ENCODE peak calls at places on chromosomes 11 and 22, in six cellular contexts. One of them, this sample, is unnamed.

GRCh38 chr11:10725114-10725906 is 25.7 kb upstream of the CTR9 start:
- DNase-seq in mesendoderm: no peak
- DNase-seq in mesenchymal stem cell: peak
- DNase-seq in H9: no peak
- DNase-seq in neuronal stem cell: no peak
- DNase-seq in H1: no peak
- DNase-seq in this sample: peak

GRCh38 chr11:16607675-16608644 is 130.5 kb upstream of the C11orf58 start:
- DNase-seq in mesendoderm: peak
- DNase-seq in mesenchymal stem cell: peak
- DNase-seq in H9: peak
- DNase-seq in neuronal stem cell: peak
- DNase-seq in H1: no peak
- DNase-seq in this sample: peak

GRCh38 chr11:11428714-11429113 is 75.7 kb upstream of the CSNK2A3 start:
- DNase-seq in mesendoderm: no peak
- DNase-seq in mesenchymal stem cell: no peak
- DNase-seq in H9: no peak
- DNase-seq in neuronal stem cell: no peak
- DNase-seq in H1: no peak
- DNase-seq in this sample: no peak

GRCh38 chr22:37187891-37188761 is at the start of gene C1QTNF6:
- DNase-seq in mesendoderm: peak
- DNase-seq in mesenchymal stem cell: peak
- DNase-seq in H9: peak
- DNase-seq in neuronal stem cell: peak
- DNase-seq in H1: peak
- DNase-seq in this sample: peak

GRCh38 chr11:86069408-86070086 is 663 bp upstream of the PICALM start:
- DNase-seq in mesendoderm: peak
- DNase-seq in mesenchymal stem cell: peak
- DNase-seq in H9: peak
- DNase-seq in neuronal stem cell: no peak
- DNase-seq in H1: no peak
- DNase-seq in this sample: peak

GRCh38 chr11:70191495-70192140 is 11.5 kb upstream of the FADD start:
- DNase-seq in mesendoderm: peak
- DNase-seq in mesenchymal stem cell: peak
- DNase-seq in H9: peak
- DNase-seq in neuronal stem cell: peak
- DNase-seq in H1: peak
- DNase-seq in this sample: peak

GRCh38 chr11:78514922-78515502 is 59.7 kb downstream of the NARS2 start:
- DNase-seq in mesendoderm: no peak
- DNase-seq in mesenchymal stem cell: peak
- DNase-seq in H9: no peak
- DNase-seq in neuronal stem cell: no peak
- DNase-seq in H1: no peak
- DNase-seq in this sample: no peak

GRCh38 chr11:123525511-123525918 is 95.4 kb downstream of the GRAMD1B start:
- DNase-seq in mesendoderm: no peak
- DNase-seq in mesenchymal stem cell: no peak
- DNase-seq in H9: no peak
- DNase-seq in neuronal stem cell: no peak
- DNase-seq in H1: no peak
- DNase-seq in this sample: no peak

GRCh38 chr11:61978703-61979661 is 11.5 kb upstream of the FTH1 start:
- DNase-seq in mesendoderm: no peak
- DNase-seq in mesenchymal stem cell: no peak
- DNase-seq in H9: no peak
- DNase-seq in neuronal stem cell: no peak
- DNase-seq in H1: no peak
- DNase-seq in this sample: no peak

GRCh38 chr22:20429254-20430100 is 8.1 kb downstream of the SCARF2 start:
- DNase-seq in mesendoderm: peak
- DNase-seq in mesenchymal stem cell: no peak
- DNase-seq in H9: peak
- DNase-seq in neuronal stem cell: peak
- DNase-seq in H1: peak
- DNase-seq in this sample: no peak

GRCh38 chr22:28819253-28820096 is 19.1 kb upstream of the XBP1 start:
- DNase-seq in mesendoderm: no peak
- DNase-seq in mesenchymal stem cell: no peak
- DNase-seq in H9: no peak
- DNase-seq in neuronal stem cell: no peak
- DNase-seq in H1: no peak
- DNase-seq in this sample: no peak

GRCh38 chr22:28817919-28818859 is 17.8 kb upstream of the XBP1 start:
- DNase-seq in mesendoderm: no peak
- DNase-seq in mesenchymal stem cell: no peak
- DNase-seq in H9: no peak
- DNase-seq in neuronal stem cell: no peak
- DNase-seq in H1: no peak
- DNase-seq in this sample: no peak

GRCh38 chr22:28822930-28823481 is 22.6 kb upstream of the XBP1 start:
- DNase-seq in mesendoderm: no peak
- DNase-seq in mesenchymal stem cell: no peak
- DNase-seq in H9: no peak
- DNase-seq in neuronal stem cell: peak
- DNase-seq in H1: no peak
- DNase-seq in this sample: no peak

GRCh38 chr22:28820885-28821284 is 20.5 kb upstream of the XBP1 start:
- DNase-seq in mesendoderm: no peak
- DNase-seq in mesenchymal stem cell: no peak
- DNase-seq in H9: no peak
- DNase-seq in neuronal stem cell: no peak
- DNase-seq in H1: no peak
- DNase-seq in this sample: no peak

DNA sequence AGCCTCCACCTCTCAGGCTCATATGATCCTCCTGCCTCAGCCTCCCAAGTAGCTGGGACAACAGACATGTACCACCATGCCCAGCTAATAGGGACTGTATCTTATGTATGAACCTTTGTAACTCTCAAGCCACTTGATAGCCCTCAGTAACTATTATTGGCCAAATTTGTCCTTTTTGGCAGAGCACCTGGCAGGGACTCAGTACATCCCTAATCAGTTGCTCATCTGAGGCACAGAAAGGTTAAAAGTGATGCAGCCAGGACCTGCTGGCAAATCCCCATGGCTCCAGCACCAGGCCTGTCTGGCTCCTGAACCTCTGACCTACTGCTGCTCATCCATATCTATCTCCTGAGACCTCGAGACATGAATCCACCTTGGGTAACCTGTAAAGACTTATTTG is 21.1 kb upstream of the XBP1 start:
- DNase-seq in mesendoderm: no peak
- DNase-seq in mesenchymal stem cell: no peak
- DNase-seq in H9: no peak
- DNase-seq in neuronal stem cell: no peak
- DNase-seq in H1: no peak
- DNase-seq in this sample: no peak
- H3K27ac ChIP-seq in mesendoderm: no peak
- H3K27ac ChIP-seq in mesenchymal stem cell: no peak
- H3K27ac ChIP-seq in H9: no peak
- H3K27ac ChIP-seq in neuronal stem cell: no peak
- H3K27ac ChIP-seq in H1: no peak
- H3K27ac ChIP-seq in this sample: no peak

GRCh38 chr22:31399211-31400022 is at the start of gene DRG1:
- DNase-seq in mesendoderm: peak
- DNase-seq in mesenchymal stem cell: peak
- DNase-seq in H9: peak
- DNase-seq in neuronal stem cell: peak
- DNase-seq in H1: peak
- DNase-seq in this sample: peak
- H2BK120ac ChIP-seq in mesendoderm: no peak
- H2BK120ac ChIP-seq in mesenchymal stem cell: peak
- H2BK120ac ChIP-seq in H9: no peak
- H2BK120ac ChIP-seq in neuronal stem cell: no peak
- H2BK120ac ChIP-seq in H1: no peak
- H2BK120ac ChIP-seq in this sample: peak

DNA sequence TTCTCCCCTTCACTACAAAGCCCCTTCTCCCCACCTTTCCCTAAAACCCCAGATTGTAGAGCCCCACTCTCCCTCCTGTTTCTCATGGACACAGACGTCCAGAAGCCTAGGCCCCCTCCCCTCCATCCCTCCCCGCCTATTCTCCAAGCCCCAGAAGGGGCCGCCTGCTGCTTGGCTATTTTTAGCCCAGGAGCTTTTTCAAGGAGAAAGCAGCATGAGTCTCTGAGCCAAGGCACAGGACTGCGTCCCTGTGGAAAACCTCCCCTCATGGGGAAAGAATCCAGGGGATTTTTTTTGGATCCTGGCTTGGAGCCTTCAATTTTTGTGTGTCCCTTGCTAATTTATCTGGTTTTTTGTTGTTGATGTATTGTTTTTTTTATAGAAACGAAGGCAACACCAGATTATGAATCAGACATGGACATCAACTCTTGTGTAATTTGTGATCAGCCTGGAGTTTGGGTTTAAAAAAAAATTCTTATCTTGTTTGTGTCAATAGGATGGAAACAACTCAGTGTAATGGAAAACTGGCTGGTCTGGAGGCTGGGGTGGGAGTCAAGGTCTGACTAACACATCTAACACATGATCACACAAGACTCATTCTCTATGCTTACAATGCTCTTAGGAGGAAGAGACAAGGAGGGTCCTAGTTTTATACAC is 17.4 kb upstream of the ACCSL start:
- DNase-seq in mesendoderm: peak
- DNase-seq in mesenchymal stem cell: peak
- DNase-seq in H9: peak
- DNase-seq in neuronal stem cell: peak
- DNase-seq in H1: peak
- DNase-seq in this sample: peak
- H3K27ac ChIP-seq in mesendoderm: no peak
- H3K27ac ChIP-seq in mesenchymal stem cell: no peak
- H3K27ac ChIP-seq in H9: no peak
- H3K27ac ChIP-seq in neuronal stem cell: peak
- H3K27ac ChIP-seq in H1: no peak
- H3K27ac ChIP-seq in this sample: no peak

GRCh38 chr11:111540921-111541208 is 345 bp downstream of the LAYN start:
- DNase-seq in mesendoderm: no peak
- DNase-seq in mesenchymal stem cell: no peak
- DNase-seq in H9: no peak
- DNase-seq in neuronal stem cell: no peak
- DNase-seq in H1: no peak
- DNase-seq in this sample: no peak
- H2BK120ac ChIP-seq in mesendoderm: no peak
- H2BK120ac ChIP-seq in mesenchymal stem cell: peak
- H2BK120ac ChIP-seq in H9: no peak
- H2BK120ac ChIP-seq in neuronal stem cell: no peak
- H2BK120ac ChIP-seq in H1: no peak
- H2BK120ac ChIP-seq in this sample: peak

GRCh38 chr11:113162590-113162961 is 151.8 kb upstream of the TTC12 start:
- DNase-seq in mesendoderm: no peak
- DNase-seq in mesenchymal stem cell: no peak
- DNase-seq in H9: no peak
- DNase-seq in neuronal stem cell: no peak
- DNase-seq in H1: no peak
- DNase-seq in this sample: no peak
- H3K27ac ChIP-seq in mesendoderm: no peak
- H3K27ac ChIP-seq in mesenchymal stem cell: no peak
- H3K27ac ChIP-seq in H9: no peak
- H3K27ac ChIP-seq in neuronal stem cell: no peak
- H3K27ac ChIP-seq in H1: no peak
- H3K27ac ChIP-seq in this sample: no peak

GRCh38 chr11:127133061-127133460 is 132.5 kb upstream of the KIRREL3 start:
- DNase-seq in mesendoderm: peak
- DNase-seq in mesenchymal stem cell: no peak
- DNase-seq in H9: no peak
- DNase-seq in neuronal stem cell: no peak
- DNase-seq in H1: no peak
- DNase-seq in this sample: no peak
- H2BK120ac ChIP-seq in mesendoderm: no peak
- H2BK120ac ChIP-seq in mesenchymal stem cell: no peak
- H2BK120ac ChIP-seq in H9: no peak
- H2BK120ac ChIP-seq in neuronal stem cell: no peak
- H2BK120ac ChIP-seq in H1: no peak
- H2BK120ac ChIP-seq in this sample: no peak

GRCh38 chr11:65657426-65657825 is 5.3 kb downstream of the RELA start:
- DNase-seq in mesendoderm: no peak
- DNase-seq in mesenchymal stem cell: no peak
- DNase-seq in H9: no peak
- DNase-seq in neuronal stem cell: no peak
- DNase-seq in H1: no peak
- DNase-seq in this sample: no peak
- H3K27ac ChIP-seq in mesendoderm: no peak
- H3K27ac ChIP-seq in mesenchymal stem cell: no peak
- H3K27ac ChIP-seq in H9: no peak
- H3K27ac ChIP-seq in neuronal stem cell: no peak
- H3K27ac ChIP-seq in H1: no peak
- H3K27ac ChIP-seq in this sample: no peak

GRCh38 chr11:126148317-126148716 is 63.1 kb downstream of the RPUSD4 start:
- DNase-seq in mesendoderm: no peak
- DNase-seq in mesenchymal stem cell: no peak
- DNase-seq in H9: no peak
- DNase-seq in neuronal stem cell: no peak
- DNase-seq in H1: no peak
- DNase-seq in this sample: no peak

GRCh38 chr11:126147268-126148111 is 64.0 kb downstream of the RPUSD4 start:
- DNase-seq in mesendoderm: peak
- DNase-seq in mesenchymal stem cell: peak
- DNase-seq in H9: peak
- DNase-seq in neuronal stem cell: peak
- DNase-seq in H1: no peak
- DNase-seq in this sample: no peak

GRCh38 chr11:126149759-126150236 is 61.7 kb downstream of the RPUSD4 start:
- DNase-seq in mesendoderm: no peak
- DNase-seq in mesenchymal stem cell: no peak
- DNase-seq in H9: no peak
- DNase-seq in neuronal stem cell: no peak
- DNase-seq in H1: no peak
- DNase-seq in this sample: no peak

GRCh38 chr11:126146454-126147192 is 64.8 kb downstream of the RPUSD4 start:
- DNase-seq in mesendoderm: peak
- DNase-seq in mesenchymal stem cell: no peak
- DNase-seq in H9: peak
- DNase-seq in neuronal stem cell: peak
- DNase-seq in H1: no peak
- DNase-seq in this sample: no peak

GRCh38 chr11:126145954-126146353 is 65.5 kb downstream of the RPUSD4 start:
- DNase-seq in mesendoderm: no peak
- DNase-seq in mesenchymal stem cell: no peak
- DNase-seq in H9: no peak
- DNase-seq in neuronal stem cell: no peak
- DNase-seq in H1: no peak
- DNase-seq in this sample: no peak
- H2BK120ac ChIP-seq in mesendoderm: no peak
- H2BK120ac ChIP-seq in mesenchymal stem cell: no peak
- H2BK120ac ChIP-seq in H9: no peak
- H2BK120ac ChIP-seq in neuronal stem cell: no peak
- H2BK120ac ChIP-seq in H1: peak
- H2BK120ac ChIP-seq in this sample: no peak

This sample was measured in IMR-90.